ENCODE peak calls at places on chromosomes 1 and 21, in five cellular contexts. C, B, N, F and O are unnamed samples.

GRCh38 chr1:226632169-226632884 is 83.8 kb downstream of the STUM start:
- DNase-seq in C (no peak), B (no peak), N (no peak), F (no peak), O (no peak)

GRCh38 chr1:27589841-27590426 is 14.0 kb downstream of the AHDC1 start:
- DNase-seq in C (no peak), B (peak; percentile 95), N (no peak), F (no peak), O (no peak)

GRCh38 chr1:151837841-151838490 is 1.7 kb downstream of the C2CD4D start:
- DNase-seq in C (no peak), B (no peak), N (no peak), F (no peak), O (no peak)

GRCh38 chr1:160942926-160943325 is 11.7 kb downstream of the ITLN2 start:
- DNase-seq in C (peak; percentile 2), B (no peak), N (no peak), F (no peak), O (no peak)

GRCh38 chr1:71343686-71344416 is 263.0 kb upstream of the ZRANB2 start:
- DNase-seq in C (no peak), B (no peak), N (no peak), F (no peak), O (no peak)

GRCh38 chr21:45100866-45101265 is 26.5 kb downstream of the ADARB1 start:
- DNase-seq in C (no peak), B (no peak), N (no peak), F (no peak), O (no peak)

GRCh38 chr1:7410156-7410555 is 360.9 kb upstream of the VAMP3 start:
- DNase-seq in C (no peak), B (no peak), N (no peak), F (no peak), O (no peak)

GRCh38 chr1:47769279-47769678 is 227.9 kb downstream of the TRABD2B start:
- DNase-seq in C (no peak), B (no peak), N (no peak), F (no peak), O (no peak)

GRCh38 chr1:24233684-24234600 is 46.9 kb upstream of the IFNLR1 start:
- DNase-seq in C (no peak), B (no peak), N (no peak), F (no peak), O (no peak)

GRCh38 chr21:27314096-27314495 is 347.2 kb upstream of the ADAMTS5 start:
- DNase-seq in C (no peak), B (no peak), N (no peak), F (no peak), O (no peak)

GRCh38 chr1:39272027-39272790 is 67.7 kb downstream of the MACF1 start:
- DNase-seq in C (peak; percentile 100), B (peak; percentile 25), N (no peak), F (no peak), O (no peak)

GRCh38 chr1:43978551-43979260 is at the start of gene B4GALT2:
- DNase-seq in C (peak; percentile 89), B (peak; percentile 24), N (no peak), F (no peak), O (peak; percentile 26)